ENCODE peak calls at places on chromosomes 13 and 19, in four cellular contexts. One of them, this sample, is unnamed.

GRCh38 chr19:5774921-5775320 is 9.6 kb downstream of the PRR22 start:
- DNase-seq in AG09319: no peak
- DNase-seq in NCI-H1930: no peak
- DNase-seq in A172: no peak
- DNase-seq in this sample: no peak

GRCh38 chr13:54449922-54450321 is 1421.3 kb downstream of the OLFM4 start:
- DNase-seq in AG09319: no peak
- DNase-seq in NCI-H1930: no peak
- DNase-seq in A172: no peak
- DNase-seq in this sample: no peak

GRCh38 chr13:23888658-23889597 is at the start of gene MIPEP:
- DNase-seq in AG09319: peak
- DNase-seq in NCI-H1930: peak
- DNase-seq in A172: peak
- DNase-seq in this sample: peak

GRCh38 chr19:37925212-37925611 is 18.2 kb downstream of the SIPA1L3 start:
- DNase-seq in AG09319: no peak
- DNase-seq in NCI-H1930: no peak
- DNase-seq in A172: no peak
- DNase-seq in this sample: no peak

GRCh38 chr13:98504029-98504351 is 72.9 kb downstream of the STK24 start:
- DNase-seq in AG09319: no peak
- DNase-seq in NCI-H1930: no peak
- DNase-seq in A172: no peak
- DNase-seq in this sample: no peak

GRCh38 chr19:11152318-11153062 is 3.1 kb downstream of the SPC24 start:
- DNase-seq in AG09319: no peak
- DNase-seq in NCI-H1930: no peak
- DNase-seq in A172: peak
- DNase-seq in this sample: no peak

GRCh38 chr19:41334793-41335192 is 18.9 kb downstream of the TGFB1 start:
- DNase-seq in AG09319: no peak
- DNase-seq in NCI-H1930: no peak
- DNase-seq in A172: no peak
- DNase-seq in this sample: no peak

GRCh38 chr13:32087955-32088747 is 56.6 kb downstream of the FRY start:
- DNase-seq in AG09319: no peak
- DNase-seq in NCI-H1930: peak
- DNase-seq in A172: no peak
- DNase-seq in this sample: no peak

GRCh38 chr13:111210488-111210887 is 95.4 kb downstream of the ARHGEF7 start:
- DNase-seq in AG09319: no peak
- DNase-seq in NCI-H1930: no peak
- DNase-seq in A172: peak
- DNase-seq in this sample: peak

GRCh38 chr19:48501961-48502719 is 9.5 kb downstream of the LMTK3 start:
- DNase-seq in AG09319: no peak
- DNase-seq in NCI-H1930: peak
- DNase-seq in A172: no peak
- DNase-seq in this sample: peak

GRCh38 chr13:34201050-34201913 is 383.3 kb downstream of the RFC3 start:
- DNase-seq in AG09319: peak
- DNase-seq in NCI-H1930: no peak
- DNase-seq in A172: peak
- DNase-seq in this sample: no peak

GRCh38 chr13:44410328-44410859 is 36.8 kb downstream of the SERP2 start:
- DNase-seq in AG09319: no peak
- DNase-seq in NCI-H1930: no peak
- DNase-seq in A172: no peak
- DNase-seq in this sample: no peak

GRCh38 chr19:52237771-52238400 is 31.5 kb upstream of the ZNF766 start:
- DNase-seq in AG09319: peak
- DNase-seq in NCI-H1930: peak
- DNase-seq in A172: peak
- DNase-seq in this sample: no peak

GRCh38 chr13:91355099-91355825 is 7.8 kb downstream of the MIR17HG start:
- DNase-seq in AG09319: no peak
- DNase-seq in NCI-H1930: no peak
- DNase-seq in A172: no peak
- DNase-seq in this sample: no peak

GRCh38 chr13:57633141-57633949 is 1.8 kb downstream of the PCDH17 start:
- DNase-seq in AG09319: no peak
- DNase-seq in NCI-H1930: no peak
- DNase-seq in A172: no peak
- DNase-seq in this sample: no peak

GRCh38 chr13:23344923-23345322 is 88.6 kb downstream of the SACS start:
- DNase-seq in AG09319: no peak
- DNase-seq in NCI-H1930: no peak
- DNase-seq in A172: no peak
- DNase-seq in this sample: no peak